ENCODE peak calls at places on chromosomes 7 and 10, in seven cellular contexts. M is psoas muscle, G is astrocyte of the spinal cord, X is fibroblast of the aortic adventitia, P is tibial nerve, U is thoracic aorta, F is AG10803. A is an unnamed sample.

GRCh38 chr10:24318517-24318916 is 109.6 kb downstream of the KIAA1217 start:
- DNase-seq in M (no peak), G (no peak), X (no peak), P (no peak), U (no peak), F (no peak), A (no peak)

GRCh38 chr10:98296514-98296913 is 28.5 kb upstream of the LOXL4 start:
- DNase-seq in M (no peak), G (peak; percentile 43), X (no peak), P (no peak), U (no peak), F (no peak), A (no peak)

GRCh38 chr10:123559066-123559822 is 106.9 kb upstream of the GPR26 start:
- DNase-seq in M (peak; percentile 73), G (peak; percentile 48), X (peak; percentile 60), P (peak; percentile 72), U (no peak), F (peak; percentile 51), A (no peak)

GRCh38 chr10:69572159-69573055 is 815 bp downstream of the NEUROG3 start:
- DNase-seq in M (no peak), G (no peak), X (no peak), P (no peak), U (no peak), F (no peak), A (no peak)

GRCh38 chr7:148941598-148942280 is 57.6 kb upstream of the EZH2 start:
- DNase-seq in M (peak; percentile 70), G (peak; percentile 53), X (peak; percentile 37), P (peak; percentile 30), U (no peak), F (peak; percentile 42), A (no peak)

GRCh38 chr10:46052057-46052790 is 6.2 kb upstream of the MSMB start:
- DNase-seq in M (no peak), G (no peak), X (no peak), P (no peak), U (no peak), F (no peak), A (no peak)

GRCh38 chr7:105829681-105830322 is 46.6 kb downstream of the ATXN7L1 start:
- DNase-seq in M (no peak), G (peak; percentile 46), X (peak; percentile 41), P (no peak), U (no peak), F (peak; percentile 68), A (no peak)

GRCh38 chr10:43216931-43217562 is 49.8 kb downstream of the RASGEF1A start:
- DNase-seq in M (peak; percentile 9), G (no peak), X (no peak), P (no peak), U (no peak), F (no peak), A (no peak)

GRCh38 chr7:46156039-46156438 is 235.0 kb upstream of the IGFBP3 start:
- DNase-seq in M (no peak), G (no peak), X (no peak), P (no peak), U (no peak), F (no peak), A (no peak)

GRCh38 chr7:15783971-15784693 is 97.6 kb upstream of the MEOX2 start:
- DNase-seq in M (no peak), G (no peak), X (no peak), P (no peak), U (no peak), F (no peak), A (no peak)

GRCh38 chr7:2698581-2699288 is 10.7 kb downstream of the AMZ1 start:
- DNase-seq in M (no peak), G (no peak), X (no peak), P (no peak), U (no peak), F (no peak), A (no peak)

GRCh38 chr7:84950836-84951235 is 236.0 kb downstream of the SEMA3D start:
- DNase-seq in M (no peak), G (peak; percentile 22), X (peak; percentile 25), P (no peak), U (no peak), F (no peak), A (no peak)

GRCh38 chr7:126524967-126525366 is 727.8 kb downstream of the GRM8 start:
- DNase-seq in M (no peak), G (no peak), X (no peak), P (no peak), U (no peak), F (no peak), A (no peak)

GRCh38 chr7:149743481-149743880 is 29.9 kb downstream of the ZNF467 start:
- DNase-seq in M (no peak), G (no peak), X (peak; percentile 12), P (no peak), U (no peak), F (peak; percentile 12), A (no peak)

GRCh38 chr7:102988631-102989030 is 75.8 kb downstream of the LRRC17 start:
- DNase-seq in M (no peak), G (no peak), X (no peak), P (no peak), U (no peak), F (no peak), A (no peak)

GRCh38 chr10:109280837-109281236 is 642.5 kb downstream of the XPNPEP1 start:
- DNase-seq in M (no peak), G (no peak), X (no peak), P (no peak), U (no peak), F (no peak), A (no peak)

GRCh38 chr7:123060446-123060845 is 64.9 kb upstream of the TAS2R16 start:
- DNase-seq in M (no peak), G (no peak), X (no peak), P (no peak), U (no peak), F (no peak), A (no peak)

GRCh38 chr7:123057926-123058325 is 62.4 kb upstream of the TAS2R16 start:
- DNase-seq in M (no peak), G (no peak), X (no peak), P (no peak), U (no peak), F (no peak), A (no peak)

GRCh38 chr7:123051916-123052315 is 56.4 kb upstream of the TAS2R16 start:
- DNase-seq in M (no peak), G (peak; percentile 69), X (peak; percentile 18), P (no peak), U (no peak), F (no peak), A (no peak)

DNA sequence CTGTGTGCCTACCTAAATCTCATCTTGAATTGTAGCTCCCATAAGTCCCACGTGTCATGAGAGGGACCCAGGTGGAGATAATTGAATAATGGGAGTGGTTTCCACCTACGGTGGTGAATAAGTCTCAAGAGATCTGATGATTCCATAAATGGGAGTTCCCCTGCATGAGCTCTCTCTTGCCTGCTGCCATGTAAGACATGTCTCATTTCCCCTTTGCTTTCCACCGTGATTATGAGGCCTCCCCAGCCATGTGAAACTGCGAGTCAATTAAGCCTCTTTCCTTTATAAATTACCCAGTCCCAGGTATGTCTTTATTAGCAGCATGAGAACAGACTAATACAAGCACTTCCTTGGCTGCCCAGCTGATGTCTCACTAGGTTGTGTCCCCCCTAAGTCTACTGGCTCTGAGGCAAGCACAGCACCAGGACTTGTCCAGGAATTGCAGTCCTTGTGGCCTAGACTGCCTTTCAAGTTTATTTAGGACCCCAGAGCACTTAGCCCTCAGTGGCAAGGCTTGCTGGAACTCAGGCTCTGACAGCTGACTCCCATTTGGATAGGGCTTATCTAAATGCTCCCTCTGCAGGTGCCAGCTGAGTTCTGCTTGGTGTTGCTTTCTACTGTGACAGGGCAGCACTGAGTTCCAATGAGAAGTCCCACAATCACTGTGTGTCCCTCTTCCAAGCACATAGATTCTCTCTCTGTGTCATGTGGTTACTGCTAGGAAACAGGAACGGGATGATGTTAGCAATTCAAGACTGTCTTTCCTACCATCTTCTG is 59.0 kb upstream of the TAS2R16 start:
- DNase-seq in M (no peak), G (no peak), X (no peak), P (no peak), U (no peak), F (no peak), A (no peak)
- TF ChIP-seq CTCF in M (no peak), G (peak; percentile 13), X (no peak), P (no peak), U (no peak), F (no peak), A (no peak)

DNA sequence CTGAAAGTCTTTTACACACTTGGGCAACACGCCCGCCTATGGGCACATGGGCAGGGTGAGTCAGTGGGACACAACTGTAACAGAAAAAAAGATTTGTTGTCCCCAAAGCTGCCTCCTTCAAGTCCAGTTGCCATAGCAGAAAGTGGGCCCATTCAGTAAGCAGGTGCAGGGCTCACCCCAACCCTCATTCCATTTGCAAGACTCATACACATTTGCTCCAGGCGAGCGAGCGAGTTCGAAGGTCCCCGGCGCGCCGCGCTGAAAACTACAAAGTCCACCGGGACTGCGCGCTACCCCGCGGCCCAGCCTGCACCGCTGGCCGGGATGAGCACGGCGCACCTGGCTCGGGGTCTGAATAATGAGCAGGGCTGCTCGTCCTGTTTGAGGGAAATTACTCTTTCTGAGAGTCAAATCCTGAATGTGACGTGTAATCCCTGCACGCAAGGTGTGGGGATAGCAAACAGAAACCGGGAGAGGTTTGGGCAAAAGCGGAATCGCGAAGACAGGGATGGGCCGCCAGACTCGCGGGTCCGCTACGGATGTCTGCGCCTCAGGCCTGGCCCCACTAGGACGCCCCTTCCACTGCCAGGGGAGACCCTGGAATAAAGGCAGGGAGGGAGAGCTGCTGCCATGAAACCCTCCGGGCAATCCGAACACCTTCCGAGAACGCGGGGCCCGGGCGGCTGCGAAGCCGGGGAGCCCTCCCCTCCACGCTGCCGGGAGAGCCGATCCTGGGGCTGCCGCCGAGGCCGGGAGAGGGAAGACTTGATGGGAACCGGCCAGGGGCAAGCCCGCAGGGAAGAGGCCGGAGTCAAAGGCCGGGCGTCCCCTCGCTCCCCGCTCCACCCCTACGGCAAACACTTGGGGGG is 982 bp downstream of the COBL start:
- DNase-seq in M (peak; percentile 66), G (peak; percentile 8), X (no peak), P (no peak), U (no peak), F (no peak), A (no peak)
- H3K4me3 ChIP-seq in M (peak overlapping the region; percentile 81), G (peak overlapping the region; percentile 22), X (no peak overlapping the region), P (peak overlapping the region; percentile 68), U (peak overlapping the region; percentile 67), F (peak overlapping the region; percentile 22), A (no peak overlapping the region)

GRCh38 chr10:125067764-125068163 is 92.6 kb downstream of the CTBP2 start:
- DNase-seq in M (no peak), G (no peak), X (no peak), P (no peak), U (no peak), F (no peak), A (no peak)
- TF ChIP-seq CTCF in M (no peak), G (no peak), X (no peak), P (no peak), U (no peak), F (no peak), A (no peak)

DNA sequence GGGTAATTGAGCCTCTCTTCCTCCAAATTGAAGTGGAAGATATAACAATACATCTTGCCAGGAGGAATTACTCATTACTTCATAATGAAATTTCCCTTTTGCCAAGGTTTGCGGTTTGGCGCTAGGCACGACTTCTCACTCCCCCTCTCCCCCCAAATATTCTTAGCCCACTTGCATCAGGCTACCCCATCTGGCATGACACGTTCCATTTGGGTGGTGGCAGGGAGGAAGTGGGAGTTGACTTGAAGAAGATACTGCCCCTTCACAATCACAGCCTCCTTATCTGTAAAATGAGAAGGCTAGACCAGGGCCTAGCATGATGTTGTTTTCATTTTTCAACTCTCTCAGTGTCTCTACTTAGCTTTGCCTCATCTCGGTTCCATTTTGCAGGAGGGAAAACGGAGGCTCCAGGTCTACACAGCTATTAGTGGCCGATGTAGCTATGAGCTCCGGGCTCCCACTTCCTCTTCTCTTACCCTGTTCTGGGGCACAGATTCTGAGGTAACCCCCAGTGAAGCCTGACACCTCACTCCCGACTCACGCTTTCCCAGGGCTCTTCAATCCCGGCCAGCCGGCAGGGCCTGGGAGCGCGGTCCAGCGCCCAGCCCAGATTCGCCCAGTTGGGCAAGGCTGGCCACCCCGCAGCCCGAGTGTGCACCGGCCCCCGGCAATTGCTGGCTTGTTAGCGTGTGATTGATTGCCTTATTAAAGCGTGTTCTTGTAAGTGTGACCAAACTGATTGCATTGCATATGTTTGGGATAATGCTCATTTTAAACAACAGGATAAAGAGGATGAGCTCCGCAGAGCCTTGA is 6.5 kb downstream of the EVX1 start:
- DNase-seq in M (no peak), G (no peak), X (peak; percentile 85), P (no peak), U (no peak), F (peak; percentile 83), A (no peak)
- H3K4me3 ChIP-seq in M (no peak overlapping the region), G (no peak overlapping the region), X (peak overlapping the region; percentile 17), P (no peak overlapping the region), U (no peak overlapping the region), F (no peak overlapping the region), A (no peak overlapping the region)

A was measured in BJ.